ENCODE peak calls at places on chromosomes 13 and 19, in seven cellular contexts. O is fibroblast of lung; N is iris pigment epithelial cell; K is C1 segment of cervical spinal cord; E is stomach; T is activated CD4-positive, alpha-beta T cell treated with anti-CD3 and anti-CD28 coated beads, Interleukin-2, amount 50 U/mL, for 1 hour; S is T-cell. B is an unnamed sample.

GRCh38 chr19:42288881-42289555 is 12.9 kb upstream of the PRR19 start:
- DNase-seq in E (no peak), T (no peak), O (no peak), S (no peak), N (no peak), K (no peak), B (no peak)

GRCh38 chr13:35914662-35915061 is 216.5 kb downstream of the DCLK1 start:
- DNase-seq in E (no peak), O (no peak), S (no peak), K (no peak), T (no peak), N (no peak), B (no peak)

GRCh38 chr13:44393391-44393790 is 19.8 kb downstream of the SERP2 start:
- DNase-seq in O (peak; percentile 70), E (peak; percentile 62), S (no peak), K (no peak), N (peak; percentile 46), T (no peak), B (no peak)

GRCh38 chr13:31067416-31068118 is 94.1 kb downstream of the HSPH1 start:
- DNase-seq in E (no peak), K (no peak), T (no peak), N (peak; percentile 75), S (no peak), O (peak; percentile 91), B (no peak)

GRCh38 chr13:79936368-79937136 is 404.4 kb downstream of the SPRY2 start:
- DNase-seq in T (no peak), N (peak; percentile 99), S (no peak), K (peak; percentile 70), E (no peak), O (peak; percentile 100), B (no peak)

GRCh38 chr19:38549061-38549460 is 68.7 kb downstream of the MAP4K1 start:
- DNase-seq in K (no peak), E (no peak), O (no peak), S (no peak), T (no peak), N (no peak), B (no peak)

GRCh38 chr13:54709546-54709945 is 1680.9 kb downstream of the OLFM4 start:
- DNase-seq in T (no peak), O (no peak), N (no peak), K (no peak), E (no peak), S (no peak), B (no peak)

GRCh38 chr13:60431108-60431700 is 34.2 kb downstream of the TDRD3 start:
- DNase-seq in S (no peak), N (peak; percentile 71), O (peak; percentile 58), E (no peak), K (no peak), T (no peak), B (no peak)

GRCh38 chr13:30805603-30806011 is 70.3 kb downstream of the ALOX5AP start:
- DNase-seq in E (no peak), S (no peak), K (no peak), T (no peak), N (no peak), O (peak; percentile 77), B (no peak)

GRCh38 chr13:38394777-38395504 is 45.3 kb downstream of the UFM1 start:
- DNase-seq in O (peak; percentile 67), E (no peak), S (no peak), T (no peak), N (peak; percentile 93), K (no peak), B (no peak)

GRCh38 chr13:72983085-72983768 is 75.6 kb upstream of the KLF5 start:
- DNase-seq in N (peak; percentile 92), E (peak; percentile 34), O (peak; percentile 25), K (no peak), T (no peak), S (no peak), B (no peak)

GRCh38 chr13:90839061-90839460 is 508.4 kb upstream of the MIR17HG start:
- DNase-seq in K (no peak), E (no peak), O (no peak), T (no peak), N (no peak), S (no peak), B (no peak)

GRCh38 chr19:44661904-44662303 is 9.4 kb upstream of the CEACAM19 start:
- DNase-seq in K (no peak), N (no peak), E (no peak), O (no peak), T (no peak), S (no peak), B (no peak)

GRCh38 chr19:18109731-18110671 is 12.4 kb downstream of the MAST3 start:
- DNase-seq in N (peak; percentile 13), T (peak; percentile 42), K (no peak), E (peak; percentile 66), S (no peak), O (no peak), B (no peak)

GRCh38 chr19:3407556-3408516 is 41.5 kb downstream of the NFIC start:
- DNase-seq in E (peak; percentile 53), N (peak; percentile 34), K (peak; percentile 30), T (no peak), S (no peak), O (peak; percentile 54), B (no peak)

GRCh38 chr13:30193279-30194234 is 113.8 kb downstream of the KATNAL1 start:
- DNase-seq in E (no peak), K (no peak), O (no peak), T (no peak), N (no peak), S (no peak), B (peak; percentile 12)

GRCh38 chr13:82412749-82413148 is 1469.5 kb downstream of the SLITRK1 start:
- DNase-seq in N (no peak), E (no peak), K (no peak), T (no peak), O (no peak), S (no peak), B (no peak)

GRCh38 chr13:25335856-25336255 is 34.4 kb downstream of the NUP58 start:
- DNase-seq in O (peak; percentile 19), S (no peak), K (no peak), N (no peak), E (no peak), T (no peak), B (no peak)

GRCh38 chr19:28972144-28972543 is 240.8 kb downstream of the UQCRFS1 start:
- DNase-seq in N (no peak), E (no peak), K (no peak), S (no peak), O (no peak), T (no peak), B (no peak)

GRCh38 chr13:48892311-48892710 is 83.4 kb upstream of the FNDC3A start:
- DNase-seq in K (no peak), N (peak; percentile 95), O (peak; percentile 91), T (no peak), S (no peak), E (no peak), B (no peak)

GRCh38 chr19:54179921-54180452 is 7.0 kb upstream of the TMC4 start:
- DNase-seq in E (peak; percentile 72), N (peak; percentile 71), S (no peak), K (peak; percentile 9), T (no peak), O (peak; percentile 64), B (no peak)

GRCh38 chr19:11453468-11454341 is 18.3 kb downstream of the PRKCSH start:
- DNase-seq in T (peak; percentile 19), E (no peak), S (no peak), K (no peak), N (no peak), O (no peak), B (no peak)

GRCh38 chr19:16258440-16258903 is 60.8 kb downstream of the AP1M1 start:
- DNase-seq in T (no peak), K (peak; percentile 53), S (no peak), O (no peak), N (no peak), E (peak; percentile 68), B (peak; percentile 94)

GRCh38 chr19:40603071-40603718 is 2.0 kb downstream of the LTBP4 start:
- DNase-seq in O (peak; percentile 67), E (no peak), T (no peak), S (no peak), N (no peak), K (no peak), B (no peak)

GRCh38 chr13:51999525-51999924 is 11.7 kb downstream of the ATP7B start:
- DNase-seq in N (no peak), T (no peak), O (peak; percentile 43), S (no peak), E (peak; percentile 85), K (no peak), B (no peak)